ENCODE peak calls at places on chromosomes 11 and 22, in four cellular contexts. C is A549, Z is brain microvascular endothelial cell, A is foreskin fibroblast. N is an unnamed sample.
A peak's percentile ranks its signal among the peaks of the same experiment; 100 is the strongest.

GRCh38 chr11:72954860-72955259 is 140.6 kb downstream of the ATG16L2 start:
- DNase-seq in C (no peak), Z (no peak), A (no peak), N (no peak)

GRCh38 chr11:2927851-2928604 is 1.2 kb downstream of the PHLDA2 start:
- DNase-seq in C (peak; percentile 51), Z (no peak), A (no peak), N (no peak)

GRCh38 chr11:62918531-62918930 is 2.6 kb downstream of the CHRM1 start:
- DNase-seq in C (no peak), Z (no peak), A (no peak), N (no peak)

GRCh38 chr11:119589011-119589410 is 140.0 kb downstream of the NECTIN1 start:
- DNase-seq in C (no peak), Z (no peak), A (no peak), N (no peak)

GRCh38 chr22:20857838-20858614 is 585 bp downstream of the PI4KA start:
- DNase-seq in C (peak; percentile 84), Z (peak; percentile 78), A (peak; percentile 81), N (peak; percentile 74)

GRCh38 chr11:126340960-126341709 is 14.4 kb upstream of the ST3GAL4 start:
- DNase-seq in C (no peak), Z (no peak), A (no peak), N (no peak)

GRCh38 chr11:133896642-133897330 is 51.5 kb upstream of the SPATA19 start:
- DNase-seq in C (no peak), Z (no peak), A (no peak), N (no peak)

GRCh38 chr11:3159296-3160190 is 5.6 kb downstream of the OSBPL5 start:
- DNase-seq in C (no peak), Z (no peak), A (no peak), N (no peak)

GRCh38 chr22:19448739-19449421 is 1.4 kb upstream of the C22orf39 start:
- DNase-seq in C (no peak), Z (no peak), A (no peak), N (no peak)

DNA sequence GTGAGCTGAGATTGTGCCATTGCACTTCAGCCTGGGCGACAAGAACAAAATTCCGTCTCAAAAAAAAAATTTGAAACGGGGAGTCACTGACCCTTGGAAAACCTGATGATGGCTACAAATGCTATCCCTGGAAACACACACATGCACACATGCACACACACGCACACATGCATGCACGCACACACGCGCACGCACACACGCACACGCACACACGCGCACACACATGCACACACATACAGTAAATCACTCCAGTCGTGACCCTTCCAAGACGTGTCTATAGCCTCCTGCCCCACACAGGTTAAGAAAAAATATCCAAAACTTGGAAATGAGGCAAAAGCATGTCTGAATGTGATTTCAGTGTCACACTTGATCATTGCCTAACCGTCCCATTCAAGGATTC is 6.7 kb upstream of the CPT1A start:
- DNase-seq in C (no peak), Z (no peak), A (no peak), N (no peak)
- TF ChIP-seq CTCF in C (no peak), Z (no peak), A (no peak), N (no peak)

GRCh38 chr11:79438631-79439429 is 2.0 kb downstream of the TENM4 start:
- DNase-seq in C (no peak), Z (no peak), A (peak; percentile 33), N (no peak)

GRCh38 chr11:79437274-79437980 is 3.4 kb downstream of the TENM4 start:
- DNase-seq in C (no peak), Z (no peak), A (peak; percentile 61), N (no peak)

GRCh38 chr11:79439430-79439892 is 1.4 kb downstream of the TENM4 start:
- DNase-seq in C (no peak), Z (no peak), A (peak; percentile 59), N (no peak)

GRCh38 chr11:79436911-79437273 is 3.9 kb downstream of the TENM4 start:
- DNase-seq in C (no peak), Z (no peak), A (no peak), N (no peak)

GRCh38 chr11:79437981-79438630 is 2.7 kb downstream of the TENM4 start:
- DNase-seq in C (no peak), Z (no peak), A (peak; percentile 74), N (no peak)
- H3K4me3 ChIP-seq in C (peak overlapping the region; percentile 44), Z (peak overlapping the region; percentile 77), A (peak overlapping the region; percentile 68), N (no peak overlapping the region)

GRCh38 chr11:33015621-33016551 is at the start of gene DEPDC7:
- DNase-seq in C (peak; percentile 92), Z (peak; percentile 89), A (peak; percentile 85), N (peak; percentile 76)
- TF ChIP-seq CTCF in C (no peak), Z (no peak), A (no peak), N (no peak)

DNA sequence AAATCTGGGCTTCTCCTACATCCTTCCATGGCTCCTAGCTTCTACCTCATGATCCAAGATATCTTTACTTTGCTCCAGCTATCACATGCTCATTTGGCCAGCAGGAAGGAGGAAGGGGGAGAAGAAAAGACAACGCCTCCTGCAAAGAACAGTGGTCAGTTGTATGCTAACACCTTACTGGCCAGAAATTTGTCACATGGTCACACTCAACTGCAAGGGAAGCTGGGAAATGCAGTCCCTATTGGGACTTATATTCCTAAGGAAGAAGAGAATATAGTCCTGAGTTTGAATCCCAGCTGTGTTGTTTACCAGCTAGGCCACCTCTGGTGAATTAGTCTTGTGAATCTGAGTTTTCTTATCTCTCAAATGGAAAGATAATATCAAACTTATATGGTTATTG is 272.0 kb downstream of the BLID start:
- DNase-seq in C (peak; percentile 0), Z (no peak), A (no peak), N (no peak)
- H3K4me3 ChIP-seq in C (no peak overlapping the region), Z (no peak overlapping the region), A (no peak overlapping the region), N (no peak overlapping the region)

N was measured in CD8-positive, alpha-beta T cell.